ENCODE peak calls at places on chromosomes 13 and 19, in six cellular contexts. One of them, this sample, is unnamed.

GRCh38 chr13:41742917-41743552 is 217.9 kb downstream of the VWA8 start:
- DNase-seq in AG10803: no peak
- DNase-seq in AG04449: no peak
- DNase-seq in Peyer's patch: no peak
- DNase-seq in esophagus muscularis mucosa: no peak
- DNase-seq in ovary: no peak
- DNase-seq in this sample: no peak

GRCh38 chr13:48317511-48317981 is 14.0 kb downstream of the RB1 start:
- DNase-seq in AG10803: no peak
- DNase-seq in AG04449: no peak
- DNase-seq in Peyer's patch: no peak
- DNase-seq in esophagus muscularis mucosa: no peak
- DNase-seq in ovary: no peak
- DNase-seq in this sample: no peak

GRCh38 chr13:66036024-66036614 is 1194.0 kb downstream of the PCDH9 start:
- DNase-seq in AG10803: no peak
- DNase-seq in AG04449: no peak
- DNase-seq in Peyer's patch: no peak
- DNase-seq in esophagus muscularis mucosa: no peak
- DNase-seq in ovary: no peak
- DNase-seq in this sample: no peak

GRCh38 chr19:18399008-18399407 is 1.6 kb upstream of the LRRC25 start:
- DNase-seq in AG10803: peak
- DNase-seq in AG04449: no peak
- DNase-seq in Peyer's patch: peak
- DNase-seq in esophagus muscularis mucosa: no peak
- DNase-seq in ovary: peak
- DNase-seq in this sample: no peak

GRCh38 chr13:35874704-35875103 is 256.5 kb downstream of the DCLK1 start:
- DNase-seq in AG10803: no peak
- DNase-seq in AG04449: no peak
- DNase-seq in Peyer's patch: no peak
- DNase-seq in esophagus muscularis mucosa: peak
- DNase-seq in ovary: no peak
- DNase-seq in this sample: no peak

GRCh38 chr13:80618777-80619176 is 277.9 kb upstream of the SPRY2 start:
- DNase-seq in AG10803: no peak
- DNase-seq in AG04449: no peak
- DNase-seq in Peyer's patch: no peak
- DNase-seq in esophagus muscularis mucosa: no peak
- DNase-seq in ovary: no peak
- DNase-seq in this sample: no peak

GRCh38 chr19:41426952-41427646 is at the start of gene B3GNT8:
- DNase-seq in AG10803: peak
- DNase-seq in AG04449: no peak
- DNase-seq in Peyer's patch: peak
- DNase-seq in esophagus muscularis mucosa: peak
- DNase-seq in ovary: peak
- DNase-seq in this sample: no peak

GRCh38 chr13:52743569-52743968 is 3.9 kb upstream of the CNMD start:
- DNase-seq in AG10803: no peak
- DNase-seq in AG04449: no peak
- DNase-seq in Peyer's patch: no peak
- DNase-seq in esophagus muscularis mucosa: no peak
- DNase-seq in ovary: no peak
- DNase-seq in this sample: no peak

GRCh38 chr13:39712626-39713025 is 57.2 kb downstream of the COG6 start:
- DNase-seq in AG10803: no peak
- DNase-seq in AG04449: no peak
- DNase-seq in Peyer's patch: no peak
- DNase-seq in esophagus muscularis mucosa: no peak
- DNase-seq in ovary: no peak
- DNase-seq in this sample: no peak

GRCh38 chr13:51643882-51644281 is 59.6 kb downstream of the WDFY2 start:
- DNase-seq in AG10803: peak
- DNase-seq in AG04449: peak
- DNase-seq in Peyer's patch: no peak
- DNase-seq in esophagus muscularis mucosa: no peak
- DNase-seq in ovary: no peak
- DNase-seq in this sample: no peak

GRCh38 chr13:33934343-33934742 is 116.4 kb downstream of the RFC3 start:
- DNase-seq in AG10803: no peak
- DNase-seq in AG04449: no peak
- DNase-seq in Peyer's patch: no peak
- DNase-seq in esophagus muscularis mucosa: no peak
- DNase-seq in ovary: no peak
- DNase-seq in this sample: no peak

GRCh38 chr13:33934936-33935510 is 117.1 kb downstream of the RFC3 start:
- DNase-seq in AG10803: no peak
- DNase-seq in AG04449: no peak
- DNase-seq in Peyer's patch: no peak
- DNase-seq in esophagus muscularis mucosa: no peak
- DNase-seq in ovary: no peak
- DNase-seq in this sample: no peak

GRCh38 chr13:33933810-33934209 is 115.9 kb downstream of the RFC3 start:
- DNase-seq in AG10803: no peak
- DNase-seq in AG04449: no peak
- DNase-seq in Peyer's patch: no peak
- DNase-seq in esophagus muscularis mucosa: no peak
- DNase-seq in ovary: no peak
- DNase-seq in this sample: no peak

GRCh38 chr13:33932765-33933406 is 114.9 kb downstream of the RFC3 start:
- DNase-seq in AG10803: no peak
- DNase-seq in AG04449: no peak
- DNase-seq in Peyer's patch: no peak
- DNase-seq in esophagus muscularis mucosa: no peak
- DNase-seq in ovary: no peak
- DNase-seq in this sample: no peak

DNA sequence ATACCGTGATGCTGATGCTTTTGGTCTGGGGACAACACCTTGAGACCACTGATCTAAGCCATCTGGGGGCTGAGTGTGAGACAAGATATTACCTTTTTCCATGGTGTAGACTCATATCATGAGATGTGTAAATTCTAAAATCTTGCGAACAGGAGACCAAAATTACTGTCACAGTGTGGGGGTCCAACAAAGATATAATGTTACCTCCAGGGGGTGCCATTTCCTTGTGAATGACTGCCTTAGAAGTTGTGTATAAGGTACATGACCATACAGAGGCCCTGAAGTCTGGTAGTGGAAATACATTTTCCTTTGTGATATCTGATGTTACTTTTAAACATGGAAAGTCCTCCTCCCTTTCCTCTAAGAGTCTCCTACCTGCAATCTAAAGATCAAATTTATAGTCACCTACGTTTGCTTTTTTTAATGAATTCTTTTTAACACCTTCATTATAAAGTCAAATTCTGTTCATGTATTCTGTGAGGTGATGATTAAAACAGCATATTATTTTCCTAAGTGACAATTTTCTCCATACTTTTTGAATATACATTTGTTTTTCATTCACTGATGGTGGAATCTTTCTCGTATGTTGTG is 113.5 kb downstream of the RFC3 start:
- DNase-seq in AG10803: peak
- DNase-seq in AG04449: no peak
- DNase-seq in Peyer's patch: no peak
- DNase-seq in esophagus muscularis mucosa: no peak
- DNase-seq in ovary: no peak
- DNase-seq in this sample: peak
- TF ChIP-seq CTCF in AG10803: peak
- TF ChIP-seq CTCF in AG04449: peak
- TF ChIP-seq CTCF in Peyer's patch: peak
- TF ChIP-seq CTCF in esophagus muscularis mucosa: peak
- TF ChIP-seq CTCF in ovary: peak
- TF ChIP-seq CTCF in this sample: peak

DNA sequence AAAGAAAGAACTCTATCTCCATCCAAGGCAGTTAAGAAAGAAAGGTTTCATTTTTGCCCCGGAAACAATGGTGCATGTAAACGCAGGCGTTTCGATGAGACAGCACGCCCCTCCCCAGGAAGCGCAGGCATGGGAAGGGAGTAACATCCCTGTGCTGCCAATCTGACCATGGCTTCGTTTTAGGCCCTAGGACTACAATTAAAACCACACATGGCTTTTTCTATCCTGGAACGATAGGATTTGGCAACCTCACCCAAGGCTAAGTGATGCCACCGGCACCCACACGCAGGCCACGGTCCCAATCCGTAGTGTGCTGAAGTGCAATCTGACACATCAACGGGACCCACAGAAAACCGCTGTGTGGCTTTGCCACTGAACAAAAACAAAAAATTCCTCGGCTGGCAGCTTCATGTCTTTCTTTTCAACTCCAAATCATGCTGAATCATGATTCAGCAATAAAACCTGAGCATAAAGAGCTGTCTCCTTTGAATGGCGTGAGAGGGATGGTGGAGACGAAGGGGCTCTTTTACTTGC is 24.2 kb downstream of the RANBP3 start:
- DNase-seq in AG10803: peak
- DNase-seq in AG04449: no peak
- DNase-seq in Peyer's patch: no peak
- DNase-seq in esophagus muscularis mucosa: no peak
- DNase-seq in ovary: no peak
- DNase-seq in this sample: no peak
- H3K4me3 ChIP-seq in AG10803: peak
- H3K4me3 ChIP-seq in AG04449: no peak
- H3K4me3 ChIP-seq in Peyer's patch: no peak
- H3K4me3 ChIP-seq in esophagus muscularis mucosa: no peak
- H3K4me3 ChIP-seq in ovary: no peak
- H3K4me3 ChIP-seq in this sample: no peak

DNA sequence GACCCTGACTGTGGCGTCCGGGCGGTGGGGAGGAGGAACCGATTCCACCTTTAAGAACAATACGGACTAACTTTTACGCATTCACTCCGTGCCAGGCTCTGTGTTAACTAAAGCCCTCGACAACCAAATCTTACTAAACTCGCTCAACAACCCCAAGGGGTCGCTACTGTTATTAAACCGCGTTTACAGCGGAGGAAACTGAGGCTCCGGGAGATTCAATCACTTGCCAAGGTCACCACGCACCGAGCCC is 1.2 kb downstream of the SAMD1 start:
- DNase-seq in AG10803: no peak
- DNase-seq in AG04449: no peak
- DNase-seq in Peyer's patch: no peak
- DNase-seq in esophagus muscularis mucosa: no peak
- DNase-seq in ovary: no peak
- DNase-seq in this sample: peak
- TF ChIP-seq CTCF in AG10803: peak
- TF ChIP-seq CTCF in AG04449: no peak
- TF ChIP-seq CTCF in Peyer's patch: no peak
- TF ChIP-seq CTCF in esophagus muscularis mucosa: no peak
- TF ChIP-seq CTCF in ovary: no peak
- TF ChIP-seq CTCF in this sample: no peak

GRCh38 chr13:49320975-49321374 is 73.2 kb downstream of the CDADC1 start:
- DNase-seq in AG10803: no peak
- DNase-seq in AG04449: no peak
- DNase-seq in Peyer's patch: no peak
- DNase-seq in esophagus muscularis mucosa: no peak
- DNase-seq in ovary: no peak
- DNase-seq in this sample: no peak

GRCh38 chr13:49326222-49326917 is 78.6 kb downstream of the CDADC1 start:
- DNase-seq in AG10803: no peak
- DNase-seq in AG04449: no peak
- DNase-seq in Peyer's patch: no peak
- DNase-seq in esophagus muscularis mucosa: no peak
- DNase-seq in ovary: no peak
- DNase-seq in this sample: no peak

GRCh38 chr13:49323344-49323743 is 75.6 kb downstream of the CDADC1 start:
- DNase-seq in AG10803: no peak
- DNase-seq in AG04449: no peak
- DNase-seq in Peyer's patch: no peak
- DNase-seq in esophagus muscularis mucosa: no peak
- DNase-seq in ovary: no peak
- DNase-seq in this sample: no peak

GRCh38 chr13:49319555-49320350 is 72.0 kb downstream of the CDADC1 start:
- DNase-seq in AG10803: peak
- DNase-seq in AG04449: no peak
- DNase-seq in Peyer's patch: no peak
- DNase-seq in esophagus muscularis mucosa: no peak
- DNase-seq in ovary: no peak
- DNase-seq in this sample: no peak

GRCh38 chr13:49322702-49323101 is 75.0 kb downstream of the CDADC1 start:
- DNase-seq in AG10803: no peak
- DNase-seq in AG04449: no peak
- DNase-seq in Peyer's patch: no peak
- DNase-seq in esophagus muscularis mucosa: no peak
- DNase-seq in ovary: no peak
- DNase-seq in this sample: no peak
- H3K4me3 ChIP-seq in AG10803: no peak
- H3K4me3 ChIP-seq in AG04449: no peak
- H3K4me3 ChIP-seq in Peyer's patch: no peak
- H3K4me3 ChIP-seq in esophagus muscularis mucosa: no peak
- H3K4me3 ChIP-seq in ovary: no peak
- H3K4me3 ChIP-seq in this sample: no peak

GRCh38 chr19:9461938-9462337 is 26.6 kb upstream of the ZNF266 start:
- DNase-seq in AG10803: no peak
- DNase-seq in AG04449: no peak
- DNase-seq in Peyer's patch: no peak
- DNase-seq in esophagus muscularis mucosa: no peak
- DNase-seq in ovary: no peak
- DNase-seq in this sample: no peak
- TF ChIP-seq CTCF in AG10803: no peak
- TF ChIP-seq CTCF in AG04449: no peak
- TF ChIP-seq CTCF in Peyer's patch: no peak
- TF ChIP-seq CTCF in esophagus muscularis mucosa: no peak
- TF ChIP-seq CTCF in ovary: no peak
- TF ChIP-seq CTCF in this sample: no peak

GRCh38 chr19:911197-912033 is 1.6 kb downstream of the R3HDM4 start:
- DNase-seq in AG10803: no peak
- DNase-seq in AG04449: no peak
- DNase-seq in Peyer's patch: no peak
- DNase-seq in esophagus muscularis mucosa: no peak
- DNase-seq in ovary: no peak
- DNase-seq in this sample: no peak
- H3K4me3 ChIP-seq in AG10803: peak
- H3K4me3 ChIP-seq in AG04449: peak
- H3K4me3 ChIP-seq in Peyer's patch: no peak
- H3K4me3 ChIP-seq in esophagus muscularis mucosa: no peak
- H3K4me3 ChIP-seq in ovary: no peak
- H3K4me3 ChIP-seq in this sample: peak

This sample was measured in GM12865.